ENCODE peak calls at places on chromosome 1, in eight cellular contexts. I, R, D, V, Y, N, B and Z are unnamed samples.

GRCh38 chr1:113269577-113269976 is 120.7 kb upstream of the MAGI3 start:
- DNase-seq in I (no peak), N (no peak), B (no peak), Y (no peak), V (no peak), D (no peak), R (no peak), Z (no peak)

GRCh38 chr1:153567621-153568366 is 2.1 kb upstream of the S100A2 start:
- DNase-seq in D (peak; percentile 92), N (peak; percentile 62), Y (no peak), I (no peak), R (no peak), B (no peak), V (no peak), Z (peak; percentile 83)

GRCh38 chr1:198072177-198072576 is 84.6 kb upstream of the NEK7 start:
- DNase-seq in I (no peak), N (no peak), V (no peak), D (no peak), R (peak; percentile 1), B (no peak), Y (no peak), Z (peak; percentile 26)

GRCh38 chr1:29853716-29854330 is 617.5 kb downstream of the PTPRU start:
- DNase-seq in D (no peak), V (no peak), N (no peak), Y (no peak), R (no peak), I (no peak), B (no peak), Z (no peak)

GRCh38 chr1:19010503-19010902 is 54.0 kb upstream of the IFFO2 start:
- DNase-seq in B (no peak), R (peak; percentile 45), I (no peak), V (no peak), Y (no peak), N (no peak), D (peak; percentile 46), Z (peak; percentile 13)

GRCh38 chr1:9004731-9005708 is 21.2 kb downstream of the SLC2A7 start:
- DNase-seq in D (peak; percentile 59), N (peak; percentile 90), B (peak; percentile 80), Y (peak; percentile 58), R (peak; percentile 78), I (peak; percentile 56), V (peak; percentile 85), Z (peak; percentile 48)

GRCh38 chr1:226597616-226598454 is 49.3 kb downstream of the STUM start:
- DNase-seq in Y (no peak), B (no peak), R (no peak), I (no peak), D (no peak), N (no peak), V (no peak), Z (no peak)

GRCh38 chr1:119947468-119947867 is 51.2 kb upstream of the ADAM30 start:
- DNase-seq in Y (no peak), D (no peak), B (no peak), I (no peak), V (no peak), R (peak; percentile 93), N (no peak), Z (peak; percentile 32)

GRCh38 chr1:89865498-89866385 is 44.9 kb downstream of the LRRC8D start:
- DNase-seq in Y (no peak), N (no peak), R (peak; percentile 90), D (peak; percentile 63), V (no peak), B (no peak), I (no peak), Z (peak; percentile 50)

GRCh38 chr1:227885135-227885647 is 62.5 kb downstream of the WNT9A start:
- DNase-seq in N (no peak), Y (no peak), D (no peak), V (no peak), I (no peak), B (no peak), R (no peak), Z (no peak)

GRCh38 chr1:153652795-153653507 is 5.6 kb upstream of the SNAPIN start:
- DNase-seq in B (no peak), R (peak; percentile 44), V (no peak), I (no peak), N (no peak), Y (no peak), D (peak; percentile 45), Z (peak; percentile 46)

GRCh38 chr1:87927391-87928073 is 598.9 kb downstream of the LMO4 start:
- DNase-seq in I (no peak), Y (no peak), N (no peak), B (no peak), R (no peak), V (no peak), D (peak; percentile 42), Z (peak; percentile 72)

GRCh38 chr1:3555131-3555920 is 56.0 kb downstream of the MEGF6 start:
- DNase-seq in R (no peak), N (no peak), V (no peak), I (no peak), D (no peak), B (no peak), Y (no peak), Z (no peak)

GRCh38 chr1:77487631-77488030 is 194.8 kb downstream of the ZZZ3 start:
- DNase-seq in B (no peak), N (no peak), Y (no peak), D (no peak), R (no peak), V (no peak), I (no peak), Z (no peak)

GRCh38 chr1:104624538-104624937 is 874.8 kb downstream of the AMY1C start:
- DNase-seq in V (no peak), I (no peak), B (no peak), N (no peak), Y (no peak), D (no peak), R (no peak), Z (no peak)

GRCh38 chr1:172108494-172108893 is 267.2 kb downstream of the DNM3 start:
- DNase-seq in B (no peak), D (no peak), R (peak; percentile 41), I (no peak), V (no peak), N (no peak), Y (no peak), Z (peak; percentile 17)

GRCh38 chr1:201021333-201022177 is 2.0 kb downstream of the KIF21B start:
- DNase-seq in R (no peak), Y (no peak), V (no peak), B (no peak), D (no peak), N (no peak), I (no peak), Z (no peak)